ENCODE peak calls at places on chromosomes 6 and 20, in five cellular contexts. K is astrocyte of the cerebellum, U is brain microvascular endothelial cell, N is Calu3, I is GM10248. Y is an unnamed sample.

GRCh38 chr6:55734256-55734655 is 141.1 kb downstream of the BMP5 start:
- DNase-seq in N (no peak), I (no peak), K (peak), U (no peak), Y (no peak)

GRCh38 chr20:17523326-17523725 is 7.9 kb downstream of the BFSP1 start:
- DNase-seq in I (no peak), K (no peak), N (no peak), U (no peak), Y (no peak)

GRCh38 chr20:35511814-35512420 is 17.5 kb downstream of the C20orf173 start:
- DNase-seq in U (peak), I (no peak), N (peak), K (peak), Y (no peak)

GRCh38 chr6:118735320-118735719 is 83.9 kb upstream of the CEP85L start:
- DNase-seq in U (no peak), I (peak), K (no peak), N (peak), Y (no peak)

GRCh38 chr20:841568-842546 is 8.3 kb downstream of the FAM110A start:
- DNase-seq in N (peak), I (no peak), U (no peak), K (no peak), Y (peak)

GRCh38 chr20:58039569-58040092 is 188.8 kb downstream of the ANKRD60 start:
- DNase-seq in I (no peak), N (no peak), U (no peak), K (no peak), Y (no peak)

GRCh38 chr6:43608310-43608763 is 20.7 kb downstream of the GTPBP2 start:
- DNase-seq in N (peak), I (peak), K (peak), U (peak), Y (peak)

GRCh38 chr6:148790817-148791216 is 44.0 kb downstream of the UST start:
- DNase-seq in K (no peak), N (no peak), U (no peak), I (no peak), Y (no peak)

GRCh38 chr20:17481661-17482060 is 49.5 kb downstream of the BFSP1 start:
- DNase-seq in K (no peak), N (no peak), U (no peak), I (no peak), Y (no peak)

GRCh38 chr6:162251257-162251656 is 476.3 kb downstream of the PRKN start:
- DNase-seq in N (no peak), U (peak), K (no peak), I (no peak), Y (no peak)

GRCh38 chr6:139474145-139475108 is 100.0 kb upstream of the CITED2 start:
- DNase-seq in K (no peak), N (no peak), I (peak), U (no peak), Y (no peak)

DNA sequence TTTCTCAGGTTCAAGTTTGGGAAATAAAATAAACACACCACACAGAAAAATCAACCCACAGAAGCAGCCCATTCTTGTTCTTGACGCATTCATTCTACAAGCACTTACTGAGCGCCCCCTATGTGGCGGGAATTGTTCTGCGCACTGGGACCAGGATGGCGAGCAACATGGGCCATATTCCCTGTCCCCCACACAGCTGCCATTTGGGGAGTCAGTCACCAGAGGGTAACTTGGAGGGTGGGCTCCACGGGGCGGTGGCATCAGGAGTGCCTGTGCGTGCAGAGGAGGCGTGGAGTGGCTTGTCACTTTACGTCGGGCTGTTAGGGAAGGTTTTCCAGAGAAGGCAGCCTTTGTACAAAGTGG is 185.0 kb upstream of the PDE10A start:
- DNase-seq in K (no peak), N (no peak), U (no peak), I (no peak), Y (no peak)
- TF ChIP-seq CTCF in K (no peak), N (no peak), U (peak), I (no peak), Y (no peak)

GRCh38 chr6:36545767-36546663 is 1.3 kb downstream of the STK38 start:
- DNase-seq in I (no peak), K (no peak), U (peak), N (no peak), Y (no peak)

GRCh38 chr6:36547646-36548400 is 544 bp upstream of the STK38 start:
- DNase-seq in U (no peak), I (no peak), K (no peak), N (no peak), Y (no peak)

GRCh38 chr6:36546664-36546957 is 668 bp downstream of the STK38 start:
- DNase-seq in K (no peak), U (no peak), I (no peak), N (no peak), Y (no peak)

GRCh38 chr6:36548401-36548743 is 1.1 kb upstream of the STK38 start:
- DNase-seq in U (no peak), I (no peak), N (no peak), K (no peak), Y (no peak)

GRCh38 chr6:36546958-36547645 is at the start of gene STK38:
- DNase-seq in U (peak), K (peak), I (peak), N (peak), Y (peak)
- TF ChIP-seq CTCF in U (peak), K (no peak), I (peak), N (no peak), Y (no peak)

DNA sequence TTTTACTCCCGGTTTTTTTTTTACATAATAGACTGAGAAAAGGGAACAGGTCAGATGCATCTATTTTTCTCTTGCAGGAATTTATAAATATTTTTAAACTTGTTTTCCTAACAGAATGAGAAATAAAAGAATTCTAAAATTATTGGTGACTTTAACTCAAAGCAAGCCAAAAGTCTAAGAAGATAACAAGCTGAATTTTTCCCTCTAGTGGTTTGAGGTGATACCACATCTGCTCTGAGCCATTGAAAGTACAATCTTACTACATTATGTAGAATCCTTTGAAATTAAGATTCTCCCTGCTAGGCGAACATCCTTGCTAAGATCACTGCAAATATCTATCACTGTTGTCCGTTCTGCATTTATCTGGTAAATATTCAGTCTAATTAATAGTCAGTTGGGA is 10.7 kb upstream of the STMND1 start:
- DNase-seq in I (no peak), U (no peak), N (no peak), K (no peak), Y (no peak)
- TF ChIP-seq CTCF in I (no peak), U (peak), N (no peak), K (peak), Y (no peak)

DNA sequence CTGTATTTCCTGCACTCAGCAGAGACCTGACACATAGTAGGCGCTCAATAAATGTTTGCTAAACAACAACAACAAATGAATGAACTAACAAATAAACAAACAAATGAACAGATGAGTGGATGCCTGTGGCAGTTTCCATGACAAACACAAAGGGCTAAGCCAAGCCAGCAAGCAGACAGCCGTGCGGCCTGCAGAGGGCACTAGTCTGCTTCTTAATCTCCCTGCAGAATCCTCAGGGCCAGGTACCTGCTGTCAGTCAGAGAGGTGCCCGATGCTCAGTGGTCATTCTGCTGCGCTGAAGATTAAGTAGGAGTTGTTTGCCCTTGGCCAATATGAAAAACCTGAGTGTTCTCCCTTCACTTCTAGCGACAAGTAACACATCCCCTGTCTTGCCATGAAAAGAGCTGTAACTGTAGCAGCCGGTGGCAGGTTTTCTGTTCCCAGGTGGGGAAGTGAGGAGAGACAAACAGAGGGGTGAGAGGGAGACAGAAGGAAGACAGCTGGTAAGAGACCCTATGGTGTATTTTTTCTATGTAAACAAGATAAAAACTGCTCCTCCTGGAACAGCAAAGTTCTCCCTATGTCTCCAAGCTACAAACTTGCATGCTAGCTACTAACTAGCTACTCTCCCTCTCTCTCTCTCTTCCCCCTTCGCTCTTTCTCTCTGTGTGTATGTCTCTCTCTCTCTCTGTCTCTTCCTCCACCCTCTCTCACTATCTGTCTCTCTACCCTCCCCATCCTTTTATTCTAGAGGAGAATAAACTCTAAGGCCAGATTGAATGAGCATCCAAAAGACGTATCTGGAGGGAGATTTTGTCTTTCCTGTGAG is at the start of gene MC3R:
- DNase-seq in I (peak), U (peak), K (no peak), N (peak), Y (peak)
- TF ChIP-seq CTCF in I (peak), U (peak), K (peak), N (peak), Y (no peak)

DNA sequence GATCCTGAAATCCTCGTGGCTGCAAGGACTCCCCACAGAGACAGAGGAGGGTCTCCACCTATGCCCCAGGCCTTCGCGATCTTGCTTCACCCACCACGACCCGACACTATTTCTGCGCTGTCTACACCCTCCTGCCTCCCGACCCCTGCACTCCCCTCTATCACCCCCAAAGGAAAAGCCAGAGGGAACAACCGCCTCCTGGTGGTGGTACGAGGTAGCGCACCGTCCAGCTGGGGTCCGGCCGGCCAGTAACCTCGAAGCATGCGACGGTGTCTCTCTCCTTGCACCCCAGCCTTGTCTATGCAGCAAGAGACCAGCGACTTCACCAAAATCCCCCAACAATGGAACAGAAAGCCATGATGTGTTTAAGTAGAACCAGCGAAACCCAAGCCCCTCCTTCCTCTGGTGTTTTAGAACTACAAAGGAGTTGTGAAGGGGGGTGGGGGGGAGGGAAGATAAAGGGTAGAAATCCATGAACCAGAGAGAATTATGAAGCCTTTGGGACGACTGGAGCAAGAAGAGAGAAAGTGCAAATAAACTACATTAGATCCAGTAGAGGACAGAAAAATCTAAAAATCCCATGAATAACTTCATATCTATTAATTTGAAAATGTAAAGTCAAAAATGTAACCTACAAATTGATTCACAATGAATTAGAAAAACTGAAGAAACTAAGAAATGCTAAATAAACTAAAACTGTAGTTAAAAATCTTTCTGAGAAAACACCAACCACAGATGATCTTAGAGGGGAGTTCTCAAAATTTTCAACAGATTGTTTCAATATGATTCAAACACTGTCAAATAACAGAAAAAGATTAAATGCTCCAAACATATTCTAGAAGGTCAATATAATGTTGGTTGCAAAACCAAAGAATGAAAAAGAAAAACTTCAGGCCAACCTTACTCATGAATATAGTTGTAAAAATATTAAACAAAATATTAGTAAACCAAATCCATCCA is 168.0 kb downstream of the CDK19 start:
- DNase-seq in I (no peak), U (no peak), N (no peak), K (no peak), Y (no peak)
- TF ChIP-seq CTCF in I (peak), U (peak), N (peak), K (peak), Y (no peak)

GRCh38 chr20:60365063-60365640 is 406.9 kb downstream of the CDH26 start:
- DNase-seq in K (no peak), I (no peak), N (peak), U (no peak), Y (no peak)
- TF ChIP-seq CTCF in K (no peak), I (no peak), N (no peak), U (peak), Y (no peak)

DNA sequence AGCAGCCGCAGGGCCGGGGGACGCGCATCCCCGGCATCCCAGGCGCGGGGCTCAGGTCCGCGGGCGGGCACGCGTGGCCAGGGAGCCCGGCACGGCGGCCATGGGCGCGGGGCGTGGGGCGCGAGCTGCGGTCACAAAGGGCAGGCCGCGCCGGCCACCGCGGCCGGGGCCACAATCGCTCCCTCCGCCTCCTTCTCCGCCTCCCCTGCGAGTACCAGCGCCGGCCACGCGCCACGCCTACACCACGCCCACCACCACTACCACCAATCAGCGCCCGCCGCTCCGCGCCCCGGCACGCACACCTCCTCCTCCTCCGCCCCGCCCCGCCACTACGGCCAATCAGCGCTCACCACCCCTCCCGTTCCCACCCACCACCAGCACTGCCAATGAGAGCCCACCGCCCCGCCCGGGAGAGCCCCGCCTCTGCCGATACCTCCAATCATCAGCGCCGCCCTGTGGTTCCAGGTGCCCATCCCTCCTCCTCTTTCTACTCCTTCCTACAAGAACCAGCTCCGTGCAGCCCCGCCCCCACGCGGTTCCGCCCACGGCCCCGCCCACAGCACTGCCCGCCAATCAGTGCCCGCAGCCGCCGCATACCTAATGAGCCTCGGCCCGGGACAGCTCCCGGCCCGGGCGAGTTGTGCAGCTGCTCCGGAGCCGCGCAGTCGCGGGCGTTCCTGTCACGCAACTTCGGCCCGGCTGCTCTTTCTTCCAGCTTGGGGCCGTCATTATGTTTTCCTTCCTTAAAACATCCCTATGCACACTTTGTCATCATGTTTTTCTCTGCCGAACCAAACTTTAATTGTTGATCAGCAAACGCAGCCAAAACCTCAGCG is at the start of gene RPS6KA2:
- DNase-seq in K (peak), N (peak), U (peak), I (peak), Y (peak)
- TF ChIP-seq CTCF in K (peak), N (no peak), U (no peak), I (no peak), Y (no peak)

DNA sequence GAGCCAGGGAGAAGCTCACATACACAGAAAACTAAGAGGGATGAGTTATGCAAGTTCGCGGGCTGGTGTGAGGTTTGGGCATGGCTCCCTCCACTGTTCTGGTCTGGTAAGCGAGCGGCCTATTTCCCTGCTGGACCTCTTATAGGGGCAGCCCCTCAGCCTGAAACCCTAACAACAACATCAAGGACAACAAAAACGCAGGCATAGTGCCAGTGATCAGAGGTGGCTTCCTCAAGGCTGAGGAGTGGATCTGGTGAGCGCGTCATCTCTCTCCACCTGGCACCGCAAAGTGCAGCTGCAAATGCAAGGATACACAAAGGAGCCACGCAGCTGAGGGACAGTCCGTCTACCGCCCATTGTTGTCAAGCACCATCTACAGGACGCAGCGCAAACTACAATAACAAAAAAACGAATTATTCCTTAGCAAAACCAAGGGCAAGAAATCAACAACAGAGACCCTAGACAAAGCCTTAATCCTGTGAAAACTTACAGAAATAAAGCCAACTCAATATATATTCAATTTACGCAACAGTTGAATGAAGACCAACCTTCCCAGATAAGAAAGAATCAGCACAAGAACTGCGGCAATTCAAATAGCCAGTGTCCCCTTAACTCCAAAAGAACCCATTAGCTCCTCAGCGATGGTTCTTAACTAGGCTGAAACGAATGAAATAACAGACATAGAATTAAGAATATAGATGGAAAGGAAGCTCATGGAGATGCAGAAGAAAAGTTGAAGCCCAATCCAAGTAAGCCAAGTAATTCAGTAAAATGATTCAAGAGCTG is 9.2 kb upstream of the DEFB110 start:
- DNase-seq in N (no peak), K (no peak), I (peak), U (no peak), Y (no peak)
- TF ChIP-seq CTCF in N (no peak), K (no peak), I (peak), U (no peak), Y (no peak)

DNA sequence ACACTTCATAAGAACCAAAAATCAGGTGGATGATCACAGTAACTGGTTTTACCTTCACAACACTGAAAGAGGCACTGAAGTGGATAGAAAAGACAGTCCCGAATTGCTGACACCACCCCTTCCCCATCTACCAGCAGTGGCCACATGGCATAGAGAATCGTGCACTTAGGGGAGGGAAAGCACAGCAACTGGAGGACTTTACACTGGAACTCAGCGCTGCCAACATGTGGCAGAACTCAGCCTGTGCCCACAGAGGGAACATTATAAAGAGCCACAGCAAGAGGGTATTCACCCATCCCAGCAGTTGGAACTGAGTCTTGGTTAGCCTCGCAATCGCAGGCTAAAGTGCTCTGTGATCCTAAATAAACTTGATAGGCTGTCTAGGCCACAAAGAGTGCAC is 6.5 kb upstream of the KIAA1586 start:
- DNase-seq in I (no peak), K (no peak), U (no peak), N (peak), Y (no peak)
- TF ChIP-seq CTCF in I (no peak), K (peak), U (peak), N (peak), Y (no peak)

GRCh38 chr6:163287626-163288025 is 126.9 kb upstream of the QKI start:
- DNase-seq in I (no peak), U (no peak), K (no peak), N (no peak), Y (no peak)

GRCh38 chr6:163284151-163284550 is 130.4 kb upstream of the QKI start:
- DNase-seq in I (no peak), N (no peak), K (no peak), U (peak), Y (no peak)

GRCh38 chr6:163288066-163288465 is 126.5 kb upstream of the QKI start:
- DNase-seq in K (no peak), I (no peak), N (no peak), U (no peak), Y (no peak)

GRCh38 chr6:163282672-163283071 is 131.8 kb upstream of the QKI start:
- DNase-seq in I (no peak), U (no peak), N (no peak), K (no peak), Y (no peak)

GRCh38 chr6:163285689-163286088 is 128.8 kb upstream of the QKI start:
- DNase-seq in U (no peak), N (peak), I (no peak), K (no peak), Y (no peak)
- TF ChIP-seq CTCF in U (no peak), N (no peak), I (no peak), K (no peak), Y (no peak)

Y was measured in lung.